ENCODE peak calls at places on chromosomes 7 and 10, in eight cellular contexts. One of them, this sample, is unnamed. For H3K9me3, the result is how much of the 10 kb centered on the place peaks cover.

GRCh38 chr7:112199035-112199655 is 7.1 kb downstream of the DOCK4 start:
- DNase-seq in colonic mucosa: no peak
- DNase-seq in GM23248: peak
- DNase-seq in kidney: no peak
- DNase-seq in IMR-90: peak
- DNase-seq in astrocyte: no peak
- DNase-seq in MM.1S: no peak
- DNase-seq in HCT116: no peak
- DNase-seq in this sample: no peak

GRCh38 chr10:90222939-90223338 is 521.5 kb downstream of the KIF20B start:
- DNase-seq in colonic mucosa: no peak
- DNase-seq in GM23248: no peak
- DNase-seq in kidney: no peak
- DNase-seq in IMR-90: no peak
- DNase-seq in astrocyte: no peak
- DNase-seq in MM.1S: no peak
- DNase-seq in HCT116: no peak
- DNase-seq in this sample: no peak

GRCh38 chr7:98866341-98866740 is 3.5 kb downstream of the TMEM130 start:
- DNase-seq in colonic mucosa: no peak
- DNase-seq in GM23248: no peak
- DNase-seq in kidney: no peak
- DNase-seq in IMR-90: no peak
- DNase-seq in astrocyte: no peak
- DNase-seq in MM.1S: no peak
- DNase-seq in HCT116: no peak
- DNase-seq in this sample: no peak

GRCh38 chr10:34528320-34528719 is 286.8 kb downstream of the PARD3 start:
- DNase-seq in colonic mucosa: no peak
- DNase-seq in GM23248: peak
- DNase-seq in kidney: no peak
- DNase-seq in IMR-90: peak
- DNase-seq in astrocyte: peak
- DNase-seq in MM.1S: no peak
- DNase-seq in HCT116: peak
- DNase-seq in this sample: peak

GRCh38 chr7:75823198-75823910 is 9.7 kb upstream of the CCL24 start:
- DNase-seq in colonic mucosa: peak
- DNase-seq in GM23248: no peak
- DNase-seq in kidney: no peak
- DNase-seq in IMR-90: no peak
- DNase-seq in astrocyte: no peak
- DNase-seq in MM.1S: no peak
- DNase-seq in HCT116: no peak
- DNase-seq in this sample: no peak

GRCh38 chr7:30816291-30817059 is 45.3 kb downstream of the MINDY4 start:
- DNase-seq in colonic mucosa: peak
- DNase-seq in GM23248: peak
- DNase-seq in kidney: no peak
- DNase-seq in IMR-90: no peak
- DNase-seq in astrocyte: no peak
- DNase-seq in MM.1S: no peak
- DNase-seq in HCT116: no peak
- DNase-seq in this sample: no peak

GRCh38 chr10:95026461-95026860 is 42.8 kb downstream of the CYP2C8 start:
- DNase-seq in colonic mucosa: no peak
- DNase-seq in GM23248: no peak
- DNase-seq in kidney: no peak
- DNase-seq in IMR-90: no peak
- DNase-seq in astrocyte: no peak
- DNase-seq in MM.1S: no peak
- DNase-seq in HCT116: no peak
- DNase-seq in this sample: no peak

GRCh38 chr10:69481280-69481679 is 30.0 kb downstream of the TSPAN15 start:
- DNase-seq in colonic mucosa: no peak
- DNase-seq in GM23248: no peak
- DNase-seq in kidney: no peak
- DNase-seq in IMR-90: no peak
- DNase-seq in astrocyte: no peak
- DNase-seq in MM.1S: no peak
- DNase-seq in HCT116: no peak
- DNase-seq in this sample: no peak

GRCh38 chr7:69699949-69700715 is 101.9 kb downstream of the AUTS2 start:
- DNase-seq in colonic mucosa: no peak
- DNase-seq in GM23248: no peak
- DNase-seq in kidney: no peak
- DNase-seq in IMR-90: no peak
- DNase-seq in astrocyte: no peak
- DNase-seq in MM.1S: no peak
- DNase-seq in HCT116: no peak
- DNase-seq in this sample: no peak

GRCh38 chr10:113047605-113047962 is 97.5 kb downstream of the TCF7L2 start:
- DNase-seq in colonic mucosa: no peak
- DNase-seq in GM23248: no peak
- DNase-seq in kidney: peak
- DNase-seq in IMR-90: no peak
- DNase-seq in astrocyte: peak
- DNase-seq in MM.1S: no peak
- DNase-seq in HCT116: no peak
- DNase-seq in this sample: no peak

GRCh38 chr7:74164985-74165456 is 9.1 kb upstream of the EIF4H start:
- DNase-seq in colonic mucosa: no peak
- DNase-seq in GM23248: peak
- DNase-seq in kidney: no peak
- DNase-seq in IMR-90: peak
- DNase-seq in astrocyte: no peak
- DNase-seq in MM.1S: no peak
- DNase-seq in HCT116: no peak
- DNase-seq in this sample: peak

GRCh38 chr10:83734278-83734677 is 405.0 kb upstream of the GHITM start:
- DNase-seq in colonic mucosa: no peak
- DNase-seq in GM23248: no peak
- DNase-seq in kidney: no peak
- DNase-seq in IMR-90: no peak
- DNase-seq in astrocyte: no peak
- DNase-seq in MM.1S: no peak
- DNase-seq in HCT116: no peak
- DNase-seq in this sample: no peak

GRCh38 chr10:83736008-83736407 is 403.3 kb upstream of the GHITM start:
- DNase-seq in colonic mucosa: no peak
- DNase-seq in GM23248: no peak
- DNase-seq in kidney: no peak
- DNase-seq in IMR-90: no peak
- DNase-seq in astrocyte: no peak
- DNase-seq in MM.1S: no peak
- DNase-seq in HCT116: no peak
- DNase-seq in this sample: no peak
- H3K9me3 ChIP-seq in colonic mucosa: under half
- H3K9me3 ChIP-seq in GM23248: under half
- H3K9me3 ChIP-seq in kidney: under half
- H3K9me3 ChIP-seq in IMR-90: under half
- H3K9me3 ChIP-seq in astrocyte: under half
- H3K9me3 ChIP-seq in MM.1S: under half
- H3K9me3 ChIP-seq in HCT116: under half
- H3K9me3 ChIP-seq in this sample: under half

GRCh38 chr7:101991860-101992259 is 174.4 kb downstream of the CUX1 start:
- DNase-seq in colonic mucosa: no peak
- DNase-seq in GM23248: no peak
- DNase-seq in kidney: no peak
- DNase-seq in IMR-90: no peak
- DNase-seq in astrocyte: no peak
- DNase-seq in MM.1S: no peak
- DNase-seq in HCT116: no peak
- DNase-seq in this sample: no peak
- H3K9ac ChIP-seq in colonic mucosa: no peak
- H3K9ac ChIP-seq in GM23248: no peak
- H3K9ac ChIP-seq in kidney: no peak
- H3K9ac ChIP-seq in IMR-90: no peak
- H3K9ac ChIP-seq in astrocyte: no peak
- H3K9ac ChIP-seq in MM.1S: no peak
- H3K9ac ChIP-seq in HCT116: no peak
- H3K9ac ChIP-seq in this sample: no peak

GRCh38 chr10:107091126-107091525 is 73.4 kb downstream of the SORCS1 start:
- DNase-seq in colonic mucosa: no peak
- DNase-seq in GM23248: no peak
- DNase-seq in kidney: no peak
- DNase-seq in IMR-90: no peak
- DNase-seq in astrocyte: no peak
- DNase-seq in MM.1S: no peak
- DNase-seq in HCT116: no peak
- DNase-seq in this sample: no peak

GRCh38 chr10:107098326-107098725 is 66.2 kb downstream of the SORCS1 start:
- DNase-seq in colonic mucosa: no peak
- DNase-seq in GM23248: no peak
- DNase-seq in kidney: no peak
- DNase-seq in IMR-90: no peak
- DNase-seq in astrocyte: no peak
- DNase-seq in MM.1S: no peak
- DNase-seq in HCT116: no peak
- DNase-seq in this sample: no peak

GRCh38 chr10:107095125-107095524 is 69.4 kb downstream of the SORCS1 start:
- DNase-seq in colonic mucosa: no peak
- DNase-seq in GM23248: no peak
- DNase-seq in kidney: no peak
- DNase-seq in IMR-90: no peak
- DNase-seq in astrocyte: no peak
- DNase-seq in MM.1S: no peak
- DNase-seq in HCT116: no peak
- DNase-seq in this sample: no peak
- H3K9me3 ChIP-seq in colonic mucosa: under half
- H3K9me3 ChIP-seq in GM23248: under half
- H3K9me3 ChIP-seq in kidney: under half
- H3K9me3 ChIP-seq in IMR-90: under half
- H3K9me3 ChIP-seq in astrocyte: under half
- H3K9me3 ChIP-seq in MM.1S: under half
- H3K9me3 ChIP-seq in HCT116: under half
- H3K9me3 ChIP-seq in this sample: under half

DNA sequence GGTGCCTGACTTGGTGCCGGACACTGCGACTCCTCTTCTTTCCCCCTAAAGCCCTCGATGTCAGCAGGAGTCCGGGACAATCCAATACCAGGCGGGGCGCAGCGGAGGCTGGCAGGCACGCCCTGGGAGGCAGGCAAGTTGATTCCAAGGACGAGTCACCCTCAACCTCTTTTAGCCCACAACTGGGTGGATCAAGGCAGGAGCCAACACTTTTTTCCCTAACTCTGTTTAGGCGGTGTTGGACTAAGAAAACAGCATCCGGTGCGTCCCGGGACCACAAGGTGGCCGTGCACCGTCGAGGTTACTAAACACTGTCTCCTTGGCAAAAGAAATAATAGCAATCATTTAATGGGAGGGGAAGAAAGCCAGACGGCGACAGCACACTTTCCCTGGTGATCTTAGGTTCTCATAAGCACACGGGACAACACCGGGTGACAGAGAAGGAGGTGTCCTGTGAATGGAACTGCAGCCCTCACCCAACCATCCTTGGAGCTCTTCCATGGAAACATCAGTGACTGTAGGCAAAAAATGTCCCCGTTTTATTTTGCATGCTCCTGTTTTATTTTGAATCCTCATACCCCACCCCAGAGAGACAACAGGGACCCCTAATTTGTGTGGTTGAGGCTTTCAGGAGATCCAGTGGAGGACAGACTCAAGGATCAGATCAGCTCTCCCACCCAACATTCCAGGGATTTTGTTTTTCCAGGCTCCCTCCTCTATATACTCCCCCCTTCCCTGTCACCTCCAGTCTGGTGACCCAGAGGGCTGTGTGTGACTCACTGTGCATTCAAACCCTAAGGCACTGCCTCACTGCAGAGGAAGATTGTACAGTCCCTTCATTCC is 1.3 kb upstream of the CALCR start:
- DNase-seq in colonic mucosa: no peak
- DNase-seq in GM23248: no peak
- DNase-seq in kidney: peak
- DNase-seq in IMR-90: no peak
- DNase-seq in astrocyte: no peak
- DNase-seq in MM.1S: no peak
- DNase-seq in HCT116: no peak
- DNase-seq in this sample: peak
- H3K9ac ChIP-seq in colonic mucosa: no peak
- H3K9ac ChIP-seq in GM23248: no peak
- H3K9ac ChIP-seq in kidney: no peak
- H3K9ac ChIP-seq in IMR-90: no peak
- H3K9ac ChIP-seq in astrocyte: no peak
- H3K9ac ChIP-seq in MM.1S: no peak
- H3K9ac ChIP-seq in HCT116: no peak
- H3K9ac ChIP-seq in this sample: no peak

GRCh38 chr7:54153462-54153861 is 388.7 kb upstream of the VSTM2A start:
- DNase-seq in colonic mucosa: no peak
- DNase-seq in GM23248: no peak
- DNase-seq in kidney: no peak
- DNase-seq in IMR-90: no peak
- DNase-seq in astrocyte: no peak
- DNase-seq in MM.1S: no peak
- DNase-seq in HCT116: no peak
- DNase-seq in this sample: no peak
- H3K9me3 ChIP-seq in colonic mucosa: under half
- H3K9me3 ChIP-seq in GM23248: under half
- H3K9me3 ChIP-seq in kidney: under half
- H3K9me3 ChIP-seq in IMR-90: under half
- H3K9me3 ChIP-seq in astrocyte: under half
- H3K9me3 ChIP-seq in MM.1S: under half
- H3K9me3 ChIP-seq in HCT116: under half
- H3K9me3 ChIP-seq in this sample: under half

DNA sequence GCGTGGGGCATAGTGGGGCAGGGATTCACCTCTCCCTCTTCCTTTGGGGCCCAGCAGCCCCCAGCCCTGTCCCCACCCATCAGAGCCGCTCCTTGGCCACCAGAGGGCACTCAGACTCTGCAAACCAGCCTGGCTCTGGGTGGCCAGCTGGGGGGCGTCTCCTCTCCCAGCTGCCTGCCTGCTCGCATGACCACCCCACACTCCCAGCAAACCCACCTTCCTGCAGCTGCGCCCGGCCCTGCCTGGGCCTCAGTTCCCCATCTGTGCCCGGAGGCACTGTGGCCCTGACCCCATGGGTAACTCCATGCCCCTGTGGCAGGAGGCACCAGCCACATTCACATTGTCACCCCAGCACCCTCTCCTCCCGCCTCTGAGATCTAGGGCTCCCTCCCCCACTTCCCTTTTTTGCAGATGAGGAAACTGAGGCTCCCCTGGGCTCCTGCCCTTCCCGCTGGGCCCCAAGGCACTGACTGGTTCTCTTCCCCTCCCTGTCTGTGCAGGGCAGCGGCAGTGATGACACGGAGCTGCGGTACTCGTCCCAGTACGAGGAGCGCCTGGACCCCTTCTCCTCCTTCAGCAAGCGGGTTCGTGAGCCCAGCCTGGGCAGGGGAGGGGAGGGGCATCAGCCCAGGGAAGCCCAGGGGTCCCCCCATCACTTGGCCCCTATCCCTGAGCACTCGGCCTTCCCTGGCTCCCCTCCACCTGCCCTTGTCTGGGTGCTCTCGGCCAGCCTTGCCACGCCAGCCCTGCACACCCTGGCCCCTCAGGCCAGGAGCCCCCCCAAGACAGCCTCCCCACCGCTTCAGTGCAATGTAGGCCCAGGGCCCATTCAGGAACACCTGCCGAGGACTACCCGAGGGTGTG is 6.9 kb upstream of the SH2B2 start:
- DNase-seq in colonic mucosa: peak
- DNase-seq in GM23248: peak
- DNase-seq in kidney: no peak
- DNase-seq in IMR-90: peak
- DNase-seq in astrocyte: peak
- DNase-seq in MM.1S: peak
- DNase-seq in HCT116: peak
- DNase-seq in this sample: peak
- H3K9ac ChIP-seq in colonic mucosa: no peak
- H3K9ac ChIP-seq in GM23248: no peak
- H3K9ac ChIP-seq in kidney: no peak
- H3K9ac ChIP-seq in IMR-90: no peak
- H3K9ac ChIP-seq in astrocyte: no peak
- H3K9ac ChIP-seq in MM.1S: peak
- H3K9ac ChIP-seq in HCT116: no peak
- H3K9ac ChIP-seq in this sample: no peak